ENCODE peak calls at places on chromosomes 4 and X, in seven cellular contexts. O, F, E, M, U, P and S are unnamed samples.

GRCh38 chrX:44785652-44786051 is 58.2 kb upstream of the DUSP21 start:
- DNase-seq in O (peak), F (no peak), E (no peak), M (no peak), U (no peak), P (no peak), S (no peak)

GRCh38 chr4:121408-122084 is 2.8 kb upstream of the ZNF718 start:
- DNase-seq in O (no peak), F (no peak), E (no peak), M (no peak), U (no peak), P (no peak), S (no peak)

GRCh38 chr4:129428454-129428853 is 332.5 kb downstream of the C4orf33 start:
- DNase-seq in O (no peak), F (no peak), E (no peak), M (no peak), U (peak), P (no peak), S (no peak)

GRCh38 chrX:115366535-115366934 is 77.0 kb downstream of the LUZP4 start:
- DNase-seq in O (no peak), F (no peak), E (no peak), M (no peak), U (no peak), P (no peak), S (no peak)

GRCh38 chr4:156685308-156685707 is 286.3 kb downstream of the PDGFC start:
- DNase-seq in O (peak), F (no peak), E (no peak), M (no peak), U (no peak), P (no peak), S (no peak)

GRCh38 chr4:65083076-65083475 is 587.2 kb downstream of the EPHA5 start:
- DNase-seq in O (peak), F (no peak), E (no peak), M (no peak), U (no peak), P (no peak), S (no peak)

GRCh38 chrX:33434256-33435092 is 223.1 kb upstream of the DMD start:
- DNase-seq in O (peak), F (no peak), E (peak), M (peak), U (no peak), P (peak), S (peak)

GRCh38 chr4:110837896-110838450 is 215.1 kb upstream of the PITX2 start:
- DNase-seq in O (no peak), F (no peak), E (no peak), M (no peak), U (no peak), P (no peak), S (no peak)

GRCh38 chr4:146029939-146030710 is 91.5 kb upstream of the ZNF827 start:
- DNase-seq in O (peak), F (no peak), E (no peak), M (no peak), U (no peak), P (no peak), S (peak)

GRCh38 chrX:41984628-41985027 is 61.3 kb upstream of the CASK start:
- DNase-seq in O (no peak), F (no peak), E (no peak), M (no peak), U (no peak), P (no peak), S (no peak)

GRCh38 chrX:111837226-111837625 is 38.8 kb upstream of the TRPC5OS start:
- DNase-seq in O (no peak), F (no peak), E (no peak), M (no peak), U (peak), P (no peak), S (no peak)